ENCODE peak calls at places on chromosomes 3 and 15, in five cellular contexts. M is SK-N-SH, I is tibial artery, Y is IMR-90, L is psoas muscle. X is an unnamed sample.

GRCh38 chr3:187750041-187750512 is 4.8 kb upstream of the BCL6 start:
- DNase-seq in Y (peak), M (no peak), L (peak), I (no peak), X (no peak)

GRCh38 chr3:59809750-59810444 is 760.1 kb upstream of the CFAP20DC start:
- DNase-seq in M (peak), L (no peak), Y (peak), I (no peak), X (no peak)

GRCh38 chr3:32456429-32457130 is 46.1 kb downstream of the CMTM6 start:
- DNase-seq in Y (no peak), M (no peak), L (no peak), I (no peak), X (no peak)

GRCh38 chr15:58556541-58556940 is 124.8 kb downstream of the LIPC start:
- DNase-seq in I (no peak), L (no peak), M (no peak), Y (no peak), X (no peak)

GRCh38 chr15:89666147-89666857 is 11.0 kb upstream of the KIF7 start:
- DNase-seq in M (no peak), Y (no peak), I (no peak), L (no peak), X (no peak)

GRCh38 chr15:77784361-77785292 is 151.9 kb upstream of the LINGO1 start:
- DNase-seq in M (peak), Y (no peak), I (no peak), L (no peak), X (no peak)

GRCh38 chr15:33197636-33198035 is 3.1 kb upstream of the FMN1 start:
- DNase-seq in Y (no peak), M (no peak), L (no peak), I (no peak), X (no peak)

GRCh38 chr3:99131876-99132275 is 230.4 kb upstream of the DCBLD2 start:
- DNase-seq in L (no peak), M (no peak), I (no peak), Y (no peak), X (no peak)

GRCh38 chr3:5314897-5315296 is 127.4 kb downstream of the EDEM1 start:
- DNase-seq in I (no peak), L (no peak), M (no peak), Y (no peak), X (no peak)

GRCh38 chr3:69305011-69305410 is 80.9 kb downstream of the FRMD4B start:
- DNase-seq in I (no peak), L (no peak), M (no peak), Y (no peak), X (no peak)

GRCh38 chr3:95759614-95760301 is 1054.6 kb upstream of the EPHA6 start:
- DNase-seq in Y (no peak), M (no peak), L (peak), I (peak), X (no peak)

GRCh38 chr15:65466901-65467300 is 44.2 kb upstream of the IGDCC4 start:
- DNase-seq in L (no peak), I (no peak), Y (peak), M (no peak), X (no peak)

GRCh38 chr15:51077565-51078153 is 17.0 kb downstream of the TNFAIP8L3 start:
- DNase-seq in Y (no peak), L (peak), I (peak), M (no peak), X (no peak)

GRCh38 chr3:29083081-29083480 is 197.8 kb upstream of the RBMS3 start:
- DNase-seq in M (no peak), I (no peak), Y (no peak), L (no peak), X (no peak)

GRCh38 chr3:19029837-19030835 is 118.2 kb upstream of the KCNH8 start:
- DNase-seq in M (peak), I (no peak), L (no peak), Y (no peak), X (no peak)

GRCh38 chr3:180223268-180223667 is 186.5 kb upstream of the PEX5L start:
- DNase-seq in M (no peak), I (no peak), L (no peak), Y (no peak), X (no peak)

GRCh38 chr15:70586241-70586640 is 177.1 kb downstream of the UACA start:
- DNase-seq in M (no peak), L (no peak), Y (no peak), I (peak), X (no peak)

GRCh38 chr3:50675179-50676030 is 678 bp downstream of the DOCK3 start:
- DNase-seq in L (peak), M (peak), Y (no peak), I (no peak), X (peak)

GRCh38 chr3:172673210-172673679 is 37.6 kb downstream of the NCEH1 start:
- DNase-seq in L (peak), I (no peak), M (peak), Y (peak), X (peak)

GRCh38 chr3:157475921-157476395 is 27.3 kb downstream of the VEPH1 start:
- DNase-seq in I (no peak), M (no peak), L (no peak), Y (peak), X (no peak)

GRCh38 chr15:99155961-99156443 is 51.1 kb downstream of the SYNM start:
- DNase-seq in Y (peak), L (no peak), M (no peak), I (no peak), X (no peak)

GRCh38 chr3:183774631-183775030 is 50.7 kb downstream of the MAP6D1 start:
- DNase-seq in L (no peak), Y (peak), I (no peak), M (no peak), X (no peak)

GRCh38 chr15:94028809-94029208 is 202.6 kb upstream of the MCTP2 start:
- DNase-seq in M (no peak), L (no peak), Y (no peak), I (no peak), X (no peak)

GRCh38 chr3:141387446-141388030 is 19.2 kb downstream of the ZBTB38 start:
- DNase-seq in Y (no peak), M (no peak), I (no peak), L (no peak), X (no peak)

GRCh38 chr3:5298453-5298852 is 110.9 kb downstream of the EDEM1 start:
- DNase-seq in L (no peak), I (no peak), M (no peak), Y (no peak), X (no peak)

DNA sequence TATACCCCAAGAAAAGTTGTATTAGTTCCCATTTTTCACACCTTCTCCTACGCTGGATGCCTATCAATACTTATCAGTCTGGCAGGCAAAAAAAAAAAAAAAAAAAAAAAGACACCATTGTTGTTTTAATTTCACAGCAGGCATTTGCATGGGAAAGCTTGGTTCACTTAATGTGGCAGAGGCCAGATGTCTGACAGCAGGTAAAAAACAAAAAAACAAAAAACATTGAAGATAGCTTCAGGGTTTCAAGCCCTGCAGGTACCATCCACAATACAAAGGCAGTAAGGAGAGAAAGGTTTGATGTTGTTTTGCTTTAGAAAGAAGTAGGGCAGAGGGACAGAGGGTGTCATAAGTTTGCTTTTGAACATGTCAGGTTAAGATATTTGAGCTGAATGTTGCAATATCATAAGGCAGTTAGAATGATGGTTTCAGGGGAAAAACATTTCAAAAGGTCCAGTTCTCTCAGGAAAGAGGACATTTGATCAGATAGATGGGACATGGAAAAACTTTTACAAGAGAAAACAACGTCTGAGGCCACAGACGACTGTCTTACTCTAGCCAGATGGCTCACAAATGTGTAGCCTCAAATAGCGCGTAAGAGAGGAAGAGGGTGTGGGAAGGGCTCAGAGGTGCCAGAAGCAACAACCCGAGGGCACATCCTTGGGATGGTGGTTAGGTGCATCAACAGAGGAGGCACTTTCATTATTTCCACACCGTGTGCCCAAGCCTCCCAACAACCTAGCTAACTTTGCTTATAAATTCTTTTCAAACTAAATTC is 25.7 kb downstream of the PCOLCE2 start:
- DNase-seq in M (no peak), L (no peak), Y (no peak), I (peak), X (no peak)
- H3K27ac ChIP-seq in M (no peak), L (no peak), Y (no peak), I (peak), X (no peak)

GRCh38 chr3:196563721-196564225 is 4.6 kb downstream of the WDR53 start:
- DNase-seq in L (no peak), Y (peak), M (no peak), I (no peak), X (peak)
- H3K27ac ChIP-seq in L (no peak), Y (no peak), M (no peak), I (no peak), X (peak)

GRCh38 chr3:46565607-46566039 is 479 bp downstream of the LRRC2 start:
- DNase-seq in I (no peak), M (peak), Y (peak), L (peak), X (no peak)

GRCh38 chr3:46566040-46566631 is at the start of gene LRRC2:
- DNase-seq in M (peak), Y (peak), I (no peak), L (peak), X (peak)

GRCh38 chr3:46561951-46562350 is 4.2 kb downstream of the LRRC2 start:
- DNase-seq in L (no peak), Y (peak), I (no peak), M (no peak), X (no peak)

GRCh38 chr3:46565113-46565490 is 1.0 kb downstream of the LRRC2 start:
- DNase-seq in I (no peak), L (peak), M (no peak), Y (no peak), X (no peak)

GRCh38 chr3:46564190-46565112 is 1.7 kb downstream of the LRRC2 start:
- DNase-seq in I (no peak), Y (no peak), M (no peak), L (peak), X (no peak)
- H3K27ac ChIP-seq in I (no peak), Y (no peak), M (no peak), L (peak), X (no peak)

GRCh38 chr15:47484119-47484518 is 233.2 kb upstream of the SEMA6D start:
- DNase-seq in I (no peak), M (no peak), L (no peak), Y (peak), X (no peak)
- H3K27ac ChIP-seq in I (no peak), M (no peak), L (no peak), Y (no peak), X (no peak)

GRCh38 chr3:48432411-48433371 is 2.8 kb upstream of the PLXNB1 start:
- DNase-seq in L (no peak), M (peak), I (peak), Y (peak), X (no peak)

GRCh38 chr3:48428863-48429415 is 947 bp downstream of the PLXNB1 start:
- DNase-seq in M (peak), L (peak), I (peak), Y (peak), X (no peak)

GRCh38 chr3:48429416-48430358 is at the start of gene PLXNB1:
- DNase-seq in M (peak), L (peak), Y (peak), I (peak), X (peak)

GRCh38 chr3:48431224-48432029 is 1.5 kb upstream of the PLXNB1 start:
- DNase-seq in L (no peak), Y (no peak), M (no peak), I (peak), X (no peak)

GRCh38 chr3:48430359-48431101 is 644 bp upstream of the PLXNB1 start:
- DNase-seq in L (no peak), I (peak), M (no peak), Y (no peak), X (no peak)
- H3K27ac ChIP-seq in L (no peak), I (peak), M (peak), Y (no peak), X (no peak)

GRCh38 chr3:42177068-42177800 is 86.1 kb downstream of the TRAK1 start:
- DNase-seq in Y (no peak), L (no peak), M (no peak), I (no peak), X (no peak)
- H3K27ac ChIP-seq in Y (no peak), L (peak), M (no peak), I (no peak), X (no peak)

GRCh38 chr15:25609371-25609770 is 170.5 kb upstream of the UBE3A start:
- DNase-seq in L (no peak), Y (no peak), I (no peak), M (no peak), X (no peak)

GRCh38 chr15:25616471-25616870 is 177.6 kb upstream of the UBE3A start:
- DNase-seq in L (no peak), Y (no peak), M (no peak), I (no peak), X (no peak)

GRCh38 chr15:25608926-25609325 is 170.1 kb upstream of the UBE3A start:
- DNase-seq in I (no peak), Y (no peak), L (no peak), M (no peak), X (no peak)

GRCh38 chr15:25613113-25613512 is 174.3 kb upstream of the UBE3A start:
- DNase-seq in L (no peak), Y (no peak), I (no peak), M (no peak), X (no peak)

GRCh38 chr15:25611603-25612002 is 172.8 kb upstream of the UBE3A start:
- DNase-seq in I (no peak), Y (peak), M (no peak), L (peak), X (no peak)
- H3K27ac ChIP-seq in I (no peak), Y (no peak), M (no peak), L (no peak), X (no peak)

GRCh38 chr15:75227663-75228280 is 26.1 kb downstream of the C15orf39 start:
- DNase-seq in L (peak), M (no peak), I (no peak), Y (no peak), X (no peak)

GRCh38 chr15:75225951-75226732 is 24.5 kb downstream of the C15orf39 start:
- DNase-seq in M (no peak), L (peak), I (no peak), Y (no peak), X (no peak)

GRCh38 chr15:75228787-75229186 is 27.1 kb downstream of the C15orf39 start:
- DNase-seq in L (no peak), I (no peak), Y (no peak), M (no peak), X (no peak)

GRCh38 chr15:75223688-75224087 is 22.0 kb downstream of the C15orf39 start:
- DNase-seq in L (no peak), Y (no peak), M (no peak), I (no peak), X (no peak)

DNA sequence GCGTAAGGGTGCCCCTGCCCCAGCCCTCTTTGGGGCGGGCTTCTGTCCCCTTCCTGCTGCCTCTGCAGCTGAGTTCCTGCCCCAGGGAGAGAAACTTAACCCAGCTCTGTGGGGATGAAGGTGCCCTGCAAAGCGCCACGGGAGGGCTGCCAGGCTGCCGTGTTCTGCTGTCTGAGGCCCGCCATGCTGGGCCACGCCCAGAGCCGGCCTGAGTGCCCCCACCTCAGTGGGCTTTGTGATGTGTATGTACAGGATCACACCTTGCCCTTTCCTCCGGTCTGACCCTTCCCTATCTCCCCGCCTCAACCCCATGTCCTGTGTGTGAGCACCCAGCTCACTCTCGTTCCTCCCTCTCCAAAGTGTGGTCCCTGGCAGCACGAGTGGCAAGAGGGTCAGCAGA is 22.6 kb downstream of the C15orf39 start:
- DNase-seq in I (no peak), L (peak), Y (no peak), M (no peak), X (no peak)
- H3K27ac ChIP-seq in I (no peak), L (no peak), Y (no peak), M (no peak), X (no peak)

GRCh38 chr15:36186376-36186775 is 393.1 kb upstream of the CDIN1 start:
- DNase-seq in L (no peak), Y (no peak), I (no peak), M (no peak), X (no peak)
- H3K27ac ChIP-seq in L (no peak), Y (no peak), I (no peak), M (no peak), X (no peak)

GRCh38 chr3:14346191-14346590 is 56.2 kb upstream of the SLC6A6 start:
- DNase-seq in L (no peak), I (no peak), M (no peak), Y (no peak), X (no peak)
- H3K27ac ChIP-seq in L (no peak), I (no peak), M (no peak), Y (no peak), X (no peak)